ENCODE peak calls at places on chromosomes 1 and 21, in seven cellular contexts. V, E, B, T, Y, P and H are unnamed samples.
A peak's percentile ranks its signal among the peaks of the same experiment; 100 is the strongest.

GRCh38 chr1:227790868-227791267 is 24.6 kb upstream of the PRSS38 start:
- DNase-seq in T (no peak), P (no peak), V (no peak), Y (no peak), B (peak; percentile 20), E (no peak), H (no peak)

GRCh38 chr1:25727819-25728286 is 72.1 kb upstream of the SELENON start:
- DNase-seq in B (peak; percentile 38), P (no peak), V (peak; percentile 7), E (no peak), Y (peak; percentile 28), T (peak; percentile 27), H (no peak)

GRCh38 chr1:164803366-164803765 is 244.4 kb downstream of the PBX1 start:
- DNase-seq in Y (no peak), P (no peak), T (peak; percentile 95), V (peak; percentile 45), E (no peak), B (no peak), H (peak; percentile 11)

GRCh38 chr1:160293020-160293968 is 8.4 kb upstream of the PEX19 start:
- DNase-seq in T (no peak), V (no peak), B (no peak), Y (no peak), P (no peak), E (no peak), H (no peak)

GRCh38 chr1:162136760-162137537 is 67.5 kb downstream of the NOS1AP start:
- DNase-seq in V (peak; percentile 74), P (peak; percentile 20), E (no peak), Y (peak; percentile 85), B (no peak), T (peak; percentile 93), H (no peak)

GRCh38 chr1:21931171-21932093 is 5.7 kb downstream of the HSPG2 start:
- DNase-seq in E (no peak), P (peak; percentile 67), B (peak; percentile 82), Y (peak; percentile 88), V (peak; percentile 98), T (peak; percentile 88), H (no peak)

GRCh38 chr1:15384301-15384901 is 25.3 kb upstream of the EFHD2 start:
- DNase-seq in B (no peak), T (no peak), P (no peak), Y (no peak), V (peak; percentile 11), E (no peak), H (peak; percentile 38)

GRCh38 chr21:38351961-38352521 is 95.2 kb downstream of the KCNJ15 start:
- DNase-seq in P (no peak), V (peak; percentile 91), Y (peak; percentile 90), B (no peak), E (no peak), T (peak; percentile 66), H (no peak)

GRCh38 chr1:103859721-103860120 is 110.0 kb downstream of the AMY1C start:
- DNase-seq in Y (no peak), T (no peak), P (no peak), E (no peak), V (no peak), B (no peak), H (no peak)

GRCh38 chr1:89802841-89803240 is 18.0 kb upstream of the LRRC8D start:
- DNase-seq in B (no peak), E (no peak), P (no peak), Y (no peak), T (no peak), V (no peak), H (no peak)

GRCh38 chr1:107590895-107591622 is 373.9 kb downstream of the VAV3 start:
- DNase-seq in B (no peak), T (no peak), Y (no peak), E (no peak), P (no peak), V (no peak), H (peak; percentile 31)

GRCh38 chr1:240621249-240621648 is 9.3 kb upstream of the GREM2 start:
- DNase-seq in Y (peak; percentile 26), E (no peak), B (no peak), V (no peak), P (no peak), T (no peak), H (no peak)

GRCh38 chr21:44868707-44869106 is 4.8 kb downstream of the PTTG1IP start:
- DNase-seq in V (no peak), Y (no peak), E (no peak), B (no peak), T (no peak), P (no peak), H (no peak)

GRCh38 chr1:94819945-94820746 is at the start of gene SLC44A3:
- DNase-seq in V (peak; percentile 39), E (peak; percentile 30), Y (peak; percentile 24), B (peak; percentile 58), T (peak; percentile 45), P (no peak), H (peak; percentile 4)

GRCh38 chr1:221743416-221744208 is 1.7 kb upstream of the DUSP10 start:
- DNase-seq in P (no peak), B (no peak), E (no peak), Y (no peak), T (no peak), V (no peak), H (peak; percentile 90)

GRCh38 chr1:14090062-14090461 is 390.1 kb downstream of the PRDM2 start:
- DNase-seq in P (no peak), T (peak; percentile 6), Y (no peak), E (no peak), V (no peak), B (no peak), H (no peak)

GRCh38 chr21:34669149-34669879 is 520 bp downstream of the CLIC6 start:
- DNase-seq in T (no peak), E (peak; percentile 59), B (no peak), P (no peak), V (no peak), Y (no peak), H (peak; percentile 81)

GRCh38 chr1:53069663-53070327 is 7.8 kb downstream of the PODN start:
- DNase-seq in P (no peak), Y (no peak), B (no peak), V (no peak), T (no peak), E (no peak), H (no peak)

GRCh38 chr1:156128749-156129682 is 14.5 kb downstream of the LMNA start:
- DNase-seq in V (peak; percentile 93), B (no peak), E (no peak), Y (peak; percentile 84), P (no peak), T (peak; percentile 81), H (no peak)

GRCh38 chr1:224054012-224054411 is 59.9 kb upstream of the FBXO28 start:
- DNase-seq in T (peak; percentile 47), P (no peak), Y (no peak), B (no peak), E (no peak), V (no peak), H (no peak)

GRCh38 chr1:181423301-181423918 is 59.9 kb upstream of the CACNA1E start:
- DNase-seq in T (peak; percentile 46), B (no peak), P (no peak), E (peak; percentile 69), Y (peak; percentile 14), V (peak; percentile 19), H (peak; percentile 59)

GRCh38 chr1:116478621-116479020 is 92.2 kb downstream of the CD58 start:
- DNase-seq in V (no peak), E (no peak), B (no peak), T (no peak), Y (no peak), P (no peak), H (no peak)

GRCh38 chr1:184664042-184664659 is 90.5 kb downstream of the EDEM3 start:
- DNase-seq in B (peak; percentile 66), P (no peak), Y (peak; percentile 57), V (peak; percentile 57), E (peak; percentile 70), T (peak; percentile 58), H (peak; percentile 80)

GRCh38 chr21:35045539-35046222 is 3.4 kb downstream of the RUNX1 start:
- DNase-seq in V (no peak), B (no peak), P (no peak), Y (no peak), E (peak; percentile 70), T (no peak), H (peak; percentile 32)

GRCh38 chr1:19563336-19564097 is 78.2 kb upstream of the CAPZB start:
- DNase-seq in Y (peak; percentile 41), B (peak; percentile 42), P (peak; percentile 20), T (peak; percentile 7), V (peak; percentile 58), E (no peak), H (no peak)

GRCh38 chr1:51937112-51937511 is 53.4 kb downstream of the RAB3B start:
- DNase-seq in B (no peak), E (no peak), Y (no peak), V (no peak), T (no peak), P (no peak), H (no peak)

GRCh38 chr1:99659755-99660210 is 13.9 kb downstream of the PALMD start:
- DNase-seq in B (no peak), P (no peak), V (peak; percentile 52), T (peak; percentile 69), Y (peak; percentile 52), E (no peak), H (no peak)

GRCh38 chr1:245356891-245357585 is 202.3 kb downstream of the KIF26B start:
- DNase-seq in E (no peak), T (no peak), V (no peak), Y (no peak), B (no peak), P (no peak), H (no peak)

GRCh38 chr1:28896609-28896986 is 17.8 kb upstream of the EPB41 start:
- DNase-seq in Y (no peak), T (no peak), V (no peak), B (no peak), P (no peak), E (no peak), H (no peak)

GRCh38 chr1:215287362-215287761 is 204.8 kb downstream of the KCNK2 start:
- DNase-seq in T (peak; percentile 15), Y (peak; percentile 22), B (no peak), E (no peak), V (peak; percentile 45), P (no peak), H (peak; percentile 4)

GRCh38 chr1:212607206-212607923 is 1.2 kb upstream of the ATF3 start:
- DNase-seq in E (peak; percentile 38), Y (no peak), V (no peak), B (peak; percentile 36), T (peak; percentile 22), P (no peak), H (peak; percentile 80)

GRCh38 chr1:47621483-47621882 is 183.6 kb downstream of the FOXD2 start:
- DNase-seq in V (no peak), P (no peak), Y (no peak), T (no peak), E (no peak), B (no peak), H (no peak)

GRCh38 chr1:52127181-52128175 is 14.4 kb upstream of the ZFYVE9 start:
- DNase-seq in E (peak; percentile 41), V (peak; percentile 69), T (peak; percentile 74), P (peak; percentile 12), Y (peak; percentile 77), B (peak; percentile 30), H (peak; percentile 50)

GRCh38 chr1:99180343-99180808 is 83.9 kb upstream of the PLPPR4 start:
- DNase-seq in P (peak; percentile 32), Y (peak; percentile 74), T (peak; percentile 68), B (peak; percentile 71), V (peak; percentile 74), E (peak; percentile 83), H (peak; percentile 83)

GRCh38 chr1:9687876-9688582 is 36.5 kb downstream of the PIK3CD start:
- DNase-seq in P (no peak), E (no peak), V (no peak), T (peak; percentile 49), B (no peak), Y (peak; percentile 21), H (peak; percentile 23)